ENCODE peak calls at places on chromosomes 11 and 22, in seven cellular contexts. F is NB4, S is right lobe of liver, A is body of pancreas, C is endothelial cell of umbilical vein, W is transverse colon, X is tibial nerve. Z is an unnamed sample.

GRCh38 chr11:61694971-61695706 is 14.9 kb downstream of the DAGLA start:
- DNase-seq in F (no peak), S (no peak), A (peak; percentile 48), C (no peak), W (peak; percentile 43), X (peak; percentile 19), Z (peak; percentile 92)

GRCh38 chr11:34354782-34355181 is 3.0 kb downstream of the ABTB2 start:
- DNase-seq in F (no peak), S (no peak), A (no peak), C (no peak), W (no peak), X (no peak), Z (no peak)

GRCh38 chr11:111305403-111305802 is 7.1 kb downstream of the POU2AF3 start:
- DNase-seq in F (no peak), S (no peak), A (no peak), C (no peak), W (no peak), X (no peak), Z (no peak)

GRCh38 chr11:76208829-76209670 is 2.7 kb upstream of the WNT11 start:
- DNase-seq in F (peak; percentile 84), S (peak; percentile 91), A (peak; percentile 85), C (peak; percentile 34), W (peak; percentile 85), X (peak; percentile 44), Z (peak; percentile 86)

GRCh38 chr11:70351646-70352045 is 46.7 kb upstream of the CTTN start:
- DNase-seq in F (no peak), S (no peak), A (no peak), C (no peak), W (no peak), X (no peak), Z (no peak)

GRCh38 chr22:39428597-39429071 is 28.2 kb upstream of the MGAT3 start:
- DNase-seq in F (no peak), S (peak; percentile 30), A (no peak), C (no peak), W (no peak), X (no peak), Z (no peak)

GRCh38 chr11:79762271-79762935 is 321.6 kb upstream of the TENM4 start:
- DNase-seq in F (peak; percentile 31), S (no peak), A (no peak), C (no peak), W (no peak), X (no peak), Z (no peak)

GRCh38 chr11:111939836-111940604 is 2.9 kb downstream of the DIXDC1 start:
- DNase-seq in F (no peak), S (no peak), A (no peak), C (peak; percentile 71), W (no peak), X (no peak), Z (no peak)

GRCh38 chr11:2426221-2426620 is 18.1 kb downstream of the TRPM5 start:
- DNase-seq in F (no peak), S (no peak), A (no peak), C (no peak), W (no peak), X (no peak), Z (no peak)

GRCh38 chr11:103067118-103067517 is 24.8 kb downstream of the DCUN1D5 start:
- DNase-seq in F (peak; percentile 12), S (no peak), A (no peak), C (no peak), W (no peak), X (no peak), Z (no peak)

DNA sequence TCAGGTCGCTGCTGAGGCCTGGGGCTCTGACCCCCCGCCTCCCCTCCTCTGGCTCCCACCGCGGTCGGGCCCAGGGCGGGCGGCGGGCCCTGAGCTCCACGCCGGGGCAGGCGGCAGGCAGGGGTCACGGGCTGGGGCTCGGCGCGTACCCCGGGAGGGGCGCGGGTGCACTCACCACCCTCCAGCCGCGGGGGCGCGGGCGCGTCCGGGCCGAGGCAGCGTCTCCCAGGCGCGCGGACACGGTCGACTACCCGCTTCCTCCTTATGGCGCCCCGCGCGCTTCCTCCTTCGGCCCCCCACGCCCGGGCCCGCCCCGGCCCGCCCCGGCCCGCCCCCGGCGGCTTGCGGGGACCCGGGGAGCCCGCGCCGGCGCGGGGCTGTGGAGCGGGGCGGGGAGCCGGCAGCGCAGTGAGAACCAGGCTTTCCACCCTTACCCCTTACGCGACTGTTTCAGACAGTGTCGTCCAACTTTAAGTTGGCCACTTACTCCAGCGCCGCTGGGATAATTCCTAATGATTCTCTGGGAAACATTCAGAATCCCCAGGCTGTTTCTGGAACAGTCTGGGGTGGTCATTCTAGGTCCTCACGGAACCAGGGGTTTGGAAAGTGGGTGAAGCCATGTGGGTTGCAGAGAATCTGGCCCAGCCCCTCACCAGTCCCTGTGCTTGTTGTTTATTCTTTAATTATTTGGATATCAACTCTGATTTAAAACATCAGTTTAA is at the start of gene BID:
- DNase-seq in F (peak; percentile 74), S (peak; percentile 81), A (peak; percentile 30), C (peak; percentile 22), W (peak; percentile 75), X (no peak), Z (no peak)
- TF ChIP-seq POLR2A in F (peak; percentile 39), S (peak; percentile 57), A (no peak), C (peak; percentile 33), W (no peak), X (no peak), Z (no peak)

GRCh38 chr11:32830413-32830738 is 649 bp downstream of the PRRG4 start:
- DNase-seq in F (peak; percentile 82), S (peak; percentile 80), A (peak; percentile 58), C (no peak), W (peak; percentile 71), X (no peak), Z (no peak)

GRCh38 chr11:32830796-32831195 is 1.1 kb downstream of the PRRG4 start:
- DNase-seq in F (no peak), S (no peak), A (no peak), C (no peak), W (no peak), X (no peak), Z (no peak)

GRCh38 chr11:32831241-32831640 is 1.5 kb downstream of the PRRG4 start:
- DNase-seq in F (no peak), S (no peak), A (no peak), C (no peak), W (no peak), X (no peak), Z (no peak)

GRCh38 chr11:32829157-32829679 is 509 bp upstream of the PRRG4 start:
- DNase-seq in F (no peak), S (no peak), A (no peak), C (peak; percentile 31), W (no peak), X (no peak), Z (no peak)

DNA sequence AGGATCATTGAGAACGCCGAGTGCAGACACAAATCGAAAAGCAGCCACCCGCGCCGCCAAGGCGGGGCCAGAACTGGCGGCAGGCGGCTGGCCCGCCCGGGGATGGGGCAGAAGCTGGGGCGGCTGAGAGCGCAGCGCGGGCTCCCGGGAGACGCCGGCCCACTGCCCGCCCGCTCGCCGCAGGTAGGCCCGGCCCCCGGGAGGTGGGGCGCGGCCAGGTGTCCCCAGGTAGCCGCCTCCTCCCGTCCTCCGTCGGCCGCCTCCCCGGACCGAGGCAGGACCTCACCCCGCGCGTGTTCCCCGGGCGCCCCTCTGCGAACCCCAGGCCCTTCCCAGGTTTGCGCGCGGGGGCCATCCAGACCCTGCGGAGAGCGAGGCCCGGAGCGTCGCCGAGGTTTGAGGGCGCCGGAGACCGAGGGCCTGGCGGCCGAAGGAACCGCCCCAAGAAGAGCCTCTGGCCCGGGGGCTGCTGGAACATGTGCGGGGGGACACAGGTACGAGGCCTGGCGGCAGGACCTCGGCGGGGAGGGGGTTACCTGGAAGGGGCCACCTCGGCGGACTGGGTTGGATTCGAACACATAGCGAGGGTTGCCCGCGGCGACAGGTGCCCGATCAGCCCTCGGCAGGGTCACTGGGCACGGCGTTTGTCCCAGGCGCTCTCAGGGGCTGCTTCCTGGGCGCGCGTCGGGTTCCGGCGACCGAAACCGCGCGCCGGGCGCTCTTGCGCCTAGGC is at the start of gene PRRG4:
- DNase-seq in F (peak; percentile 85), S (peak; percentile 89), A (peak; percentile 75), C (no peak), W (peak; percentile 87), X (peak; percentile 40), Z (peak; percentile 67)
- TF ChIP-seq POLR2A in F (peak; percentile 59), S (peak; percentile 63), A (peak; percentile 74), C (no peak), W (peak; percentile 82), X (no peak), Z (no peak)

GRCh38 chr11:73972187-73972586 is 10.5 kb downstream of the UCP2 start:
- DNase-seq in F (peak; percentile 38), S (peak; percentile 20), A (no peak), C (no peak), W (no peak), X (no peak), Z (peak; percentile 25)
- TF ChIP-seq POLR2A in F (no peak), S (no peak), A (no peak), C (no peak), W (no peak), X (no peak), Z (no peak)

GRCh38 chr22:49966041-49966715 is 5.6 kb downstream of the PIM3 start:
- DNase-seq in F (no peak), S (peak; percentile 72), A (peak; percentile 21), C (no peak), W (peak; percentile 21), X (no peak), Z (peak; percentile 67)

GRCh38 chr22:49963647-49964026 is 3.1 kb downstream of the PIM3 start:
- DNase-seq in F (no peak), S (no peak), A (peak; percentile 26), C (no peak), W (peak; percentile 43), X (peak; percentile 13), Z (peak; percentile 64)

GRCh38 chr22:49964136-49964492 is 3.5 kb downstream of the PIM3 start:
- DNase-seq in F (no peak), S (no peak), A (peak; percentile 18), C (no peak), W (peak; percentile 9), X (peak; percentile 12), Z (peak; percentile 63)

GRCh38 chr22:49965291-49966040 is 4.9 kb downstream of the PIM3 start:
- DNase-seq in F (no peak), S (peak; percentile 59), A (peak; percentile 27), C (no peak), W (peak; percentile 16), X (peak; percentile 10), Z (peak; percentile 67)

GRCh38 chr22:49964493-49965290 is 4.1 kb downstream of the PIM3 start:
- DNase-seq in F (no peak), S (no peak), A (peak; percentile 26), C (no peak), W (peak; percentile 17), X (peak; percentile 13), Z (peak; percentile 64)
- TF ChIP-seq POLR2A in F (no peak), S (peak; percentile 18), A (peak; percentile 5), C (peak; percentile 50), W (no peak), X (no peak), Z (no peak)

DNA sequence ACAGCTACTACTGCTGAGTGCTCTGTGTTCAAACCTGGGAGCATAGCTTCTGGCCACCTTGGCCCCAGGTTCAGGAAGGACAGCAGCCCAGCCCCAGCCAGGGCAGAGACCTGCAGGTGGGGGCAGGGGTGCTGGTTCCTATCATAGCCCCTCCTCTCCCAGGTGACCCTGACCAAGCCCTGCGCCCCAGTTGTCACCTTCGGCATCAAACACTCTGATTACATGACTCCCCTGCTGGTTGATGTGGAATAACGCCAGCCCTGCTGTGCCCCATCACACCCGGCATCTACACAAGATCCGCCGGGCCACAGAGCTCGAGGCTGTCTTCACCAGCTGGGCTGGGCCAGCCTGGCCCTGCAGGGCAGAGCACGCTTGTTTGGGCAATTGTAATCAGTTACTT is 6.9 kb downstream of the SCGB1C1 start:
- DNase-seq in F (no peak), S (no peak), A (peak; percentile 12), C (no peak), W (peak; percentile 7), X (no peak), Z (peak; percentile 64)
- TF ChIP-seq POLR2A in F (no peak), S (no peak), A (no peak), C (no peak), W (no peak), X (no peak), Z (no peak)

Z was measured in sigmoid colon.